ENCODE peak calls at places on chromosome 11, in four cellular contexts. N is DND-41, K is astrocyte, Z is mesenchymal stem cell. C is an unnamed sample.

GRCh38 chr11:70399681-70400112 is 1.4 kb downstream of the CTTN start:
- DNase-seq in Z (peak), N (no peak), K (peak), C (no peak)

GRCh38 chr11:134364261-134364660 is 32.5 kb downstream of the GLB1L2 start:
- DNase-seq in K (no peak), N (no peak), Z (no peak), C (no peak)

GRCh38 chr11:35170503-35170902 is 31.5 kb downstream of the CD44 start:
- DNase-seq in Z (peak), K (no peak), N (no peak), C (no peak)

GRCh38 chr11:10410844-10411200 is 44.2 kb upstream of the AMPD3 start:
- DNase-seq in K (no peak), N (no peak), Z (no peak), C (no peak)

GRCh38 chr11:48307760-48308386 is 1.9 kb downstream of the OR4S1 start:
- DNase-seq in N (peak), Z (peak), K (no peak), C (peak)

GRCh38 chr11:2294340-2295290 is 7.1 kb downstream of the C11orf21 start:
- DNase-seq in K (no peak), Z (no peak), N (no peak), C (no peak)

GRCh38 chr11:35099278-35100018 is 39.5 kb upstream of the CD44 start:
- DNase-seq in K (peak), N (no peak), Z (peak), C (no peak)

GRCh38 chr11:63763506-63764200 is 4.9 kb downstream of the ZFTA start:
- DNase-seq in N (no peak), Z (no peak), K (no peak), C (no peak)

GRCh38 chr11:8360086-8360828 is 96.6 kb upstream of the LMO1 start:
- DNase-seq in K (no peak), Z (no peak), N (no peak), C (no peak)

GRCh38 chr11:120352405-120352804 is 16.2 kb downstream of the ARHGEF12 start:
- DNase-seq in Z (no peak), K (no peak), N (no peak), C (no peak)

GRCh38 chr11:17405232-17406005 is 17.0 kb upstream of the KCNJ11 start:
- DNase-seq in Z (peak), N (no peak), K (no peak), C (peak)

GRCh38 chr11:31813242-31813960 is 2.3 kb upstream of the PAX6 start:
- DNase-seq in K (peak), N (no peak), Z (no peak), C (no peak)

GRCh38 chr11:120208777-120209176 is 2.1 kb upstream of the OAF start:
- DNase-seq in K (peak), N (no peak), Z (peak), C (no peak)

GRCh38 chr11:124644426-124645280 is 22.0 kb downstream of the TBRG1 start:
- DNase-seq in Z (peak), K (peak), N (peak), C (peak)
- H3K4me3 ChIP-seq in Z (peak), K (peak), N (no peak), C (no peak)

DNA sequence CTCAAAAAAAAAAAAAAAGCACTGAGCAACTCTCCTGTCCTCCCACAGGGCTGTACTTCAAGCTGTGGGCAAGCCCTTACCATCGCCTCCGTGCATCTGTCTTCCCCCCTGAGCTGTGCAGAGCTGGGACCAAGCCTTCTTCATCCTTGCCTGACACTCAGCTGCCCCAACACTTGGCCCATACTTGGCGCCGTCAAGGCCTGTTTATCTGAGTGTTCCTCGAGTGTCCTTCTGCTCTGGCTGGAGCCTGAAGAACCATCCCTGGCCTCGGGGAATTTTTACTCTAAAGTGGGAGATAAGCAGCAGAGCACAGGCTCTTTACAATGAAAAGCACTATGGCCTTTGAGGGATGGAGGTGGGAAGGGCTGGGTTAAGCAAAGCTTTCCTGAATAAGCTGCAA is 1.6 kb upstream of the TIRAP start:
- DNase-seq in Z (no peak), N (no peak), K (no peak), C (no peak)
- H3K9ac ChIP-seq in Z (no peak), N (no peak), K (no peak), C (no peak)

DNA sequence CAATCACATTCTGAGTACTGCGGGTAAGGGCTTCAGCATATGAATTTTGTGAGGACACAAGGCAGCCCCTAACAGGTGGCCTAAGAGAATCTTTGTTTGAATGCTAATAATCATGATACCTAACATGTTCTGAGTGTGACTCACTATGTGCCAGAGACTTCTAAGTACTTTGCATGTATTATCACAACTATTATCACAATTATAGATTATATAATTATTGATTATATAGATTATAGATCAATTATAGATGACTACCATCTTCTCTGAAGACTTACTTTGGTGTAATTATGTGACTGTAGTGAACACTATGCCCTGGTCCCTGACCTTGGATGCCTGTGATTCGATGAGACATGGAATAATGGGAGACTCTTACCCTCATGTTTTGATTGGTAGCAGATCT is 62.6 kb downstream of the FLI1 start:
- DNase-seq in Z (no peak), K (no peak), N (no peak), C (no peak)
- H3K4me3 ChIP-seq in Z (no peak), K (no peak), N (no peak), C (no peak)

DNA sequence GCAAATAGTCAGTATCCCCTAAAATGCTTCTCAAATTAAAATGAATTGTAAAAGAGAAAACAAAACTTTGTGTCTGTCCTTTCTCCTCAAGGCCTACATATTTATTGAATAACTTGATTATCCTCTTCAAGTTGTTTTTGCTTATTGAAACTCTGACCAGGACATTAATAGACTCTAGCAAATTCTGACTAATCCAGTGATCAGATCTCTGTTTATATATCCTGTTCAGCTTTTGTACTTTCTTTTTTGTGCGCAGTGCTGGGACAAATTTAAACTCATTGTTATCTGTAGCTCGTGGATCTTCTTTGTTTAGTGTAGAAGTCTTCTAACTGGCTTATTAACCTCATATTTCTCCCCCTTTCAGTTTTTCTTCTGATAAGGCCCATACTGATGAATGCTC is 139.9 kb upstream of the SORL1-AS1 start:
- DNase-seq in Z (peak), K (no peak), N (no peak), C (no peak)
- H3K9ac ChIP-seq in Z (peak), K (no peak), N (no peak), C (no peak)

GRCh38 chr11:3866836-3867208 is 11.4 kb downstream of the STIM1 start:
- DNase-seq in K (no peak), Z (no peak), N (no peak), C (no peak)

GRCh38 chr11:3865388-3866193 is 10.1 kb downstream of the STIM1 start:
- DNase-seq in Z (peak), K (peak), N (no peak), C (no peak)

GRCh38 chr11:3867209-3868071 is 12.0 kb downstream of the STIM1 start:
- DNase-seq in Z (no peak), K (no peak), N (no peak), C (peak)

GRCh38 chr11:3861698-3862097 is 6.2 kb downstream of the STIM1 start:
- DNase-seq in N (peak), Z (no peak), K (no peak), C (no peak)

GRCh38 chr11:3866206-3866605 is 10.7 kb downstream of the STIM1 start:
- DNase-seq in Z (peak), N (no peak), K (no peak), C (no peak)
- H3K4me3 ChIP-seq in Z (no peak), N (no peak), K (no peak), C (no peak)